ENCODE peak calls at places on chromosome 5, in nine cellular contexts. D is PC-3, T is neural progenitor cell, R is hepatocyte, F is GM23248, V is MM.1S, H is HCT116, L is GM23338, U is SK-N-SH. O is an unnamed sample.

GRCh38 chr5:124665625-124666024 is 80.8 kb downstream of the ZNF608 start:
- DNase-seq in D (no peak), T (no peak), R (no peak), F (peak; percentile 18), V (no peak), H (no peak), L (no peak), U (no peak), O (no peak)

GRCh38 chr5:134133213-134133994 is 18.9 kb downstream of the TCF7 start:
- DNase-seq in D (no peak), T (no peak), R (no peak), F (no peak), V (no peak), H (no peak), L (no peak), U (no peak), O (no peak)

GRCh38 chr5:78985407-78986223 is 505 bp upstream of the ARSB start:
- DNase-seq in D (peak; percentile 48), T (peak; percentile 26), R (peak; percentile 57), F (peak; percentile 75), V (peak; percentile 33), H (no peak), L (peak; percentile 63), U (peak; percentile 43), O (peak; percentile 80)

GRCh38 chr5:148457183-148457620 is 73.4 kb downstream of the FBXO38 start:
- DNase-seq in D (peak; percentile 51), T (peak; percentile 59), R (no peak), F (peak; percentile 21), V (no peak), H (no peak), L (peak; percentile 56), U (peak; percentile 30), O (peak; percentile 57)

GRCh38 chr5:168916266-168916665 is 337.1 kb upstream of the PANK3 start:
- DNase-seq in D (no peak), T (no peak), R (peak; percentile 28), F (peak; percentile 70), V (no peak), H (no peak), L (peak; percentile 60), U (peak; percentile 74), O (no peak)

GRCh38 chr5:5404376-5404775 is 18.1 kb upstream of the ICE1 start:
- DNase-seq in D (no peak), T (no peak), R (no peak), F (no peak), V (no peak), H (no peak), L (no peak), U (no peak), O (no peak)

GRCh38 chr5:136080483-136081180 is 51.8 kb downstream of the TGFBI start:
- DNase-seq in D (no peak), T (peak; percentile 85), R (peak; percentile 88), F (peak; percentile 91), V (peak; percentile 85), H (peak; percentile 63), L (peak; percentile 83), U (no peak), O (no peak)

GRCh38 chr5:98514106-98514665 is 259.3 kb upstream of the RGMB start:
- DNase-seq in D (peak; percentile 30), T (no peak), R (no peak), F (peak; percentile 11), V (no peak), H (no peak), L (no peak), U (no peak), O (no peak)

GRCh38 chr5:103224118-103224893 is 34.3 kb upstream of the MACIR start:
- DNase-seq in D (peak; percentile 92), T (peak; percentile 75), R (peak; percentile 79), F (peak; percentile 84), V (peak; percentile 81), H (peak; percentile 57), L (peak; percentile 87), U (peak; percentile 45), O (peak; percentile 66)

GRCh38 chr5:172412724-172413260 is 41.5 kb downstream of the SH3PXD2B start:
- DNase-seq in D (peak; percentile 73), T (no peak), R (peak; percentile 52), F (peak; percentile 98), V (no peak), H (no peak), L (no peak), U (peak; percentile 61), O (no peak)

GRCh38 chr5:102048940-102049339 is 247.1 kb downstream of the SLCO4C1 start:
- DNase-seq in D (no peak), T (no peak), R (no peak), F (no peak), V (no peak), H (peak; percentile 19), L (no peak), U (peak; percentile 9), O (no peak)

GRCh38 chr5:76273491-76273890 is 129.6 kb upstream of the IQGAP2 start:
- DNase-seq in D (no peak), T (no peak), R (no peak), F (no peak), V (no peak), H (no peak), L (no peak), U (no peak), O (no peak)

DNA sequence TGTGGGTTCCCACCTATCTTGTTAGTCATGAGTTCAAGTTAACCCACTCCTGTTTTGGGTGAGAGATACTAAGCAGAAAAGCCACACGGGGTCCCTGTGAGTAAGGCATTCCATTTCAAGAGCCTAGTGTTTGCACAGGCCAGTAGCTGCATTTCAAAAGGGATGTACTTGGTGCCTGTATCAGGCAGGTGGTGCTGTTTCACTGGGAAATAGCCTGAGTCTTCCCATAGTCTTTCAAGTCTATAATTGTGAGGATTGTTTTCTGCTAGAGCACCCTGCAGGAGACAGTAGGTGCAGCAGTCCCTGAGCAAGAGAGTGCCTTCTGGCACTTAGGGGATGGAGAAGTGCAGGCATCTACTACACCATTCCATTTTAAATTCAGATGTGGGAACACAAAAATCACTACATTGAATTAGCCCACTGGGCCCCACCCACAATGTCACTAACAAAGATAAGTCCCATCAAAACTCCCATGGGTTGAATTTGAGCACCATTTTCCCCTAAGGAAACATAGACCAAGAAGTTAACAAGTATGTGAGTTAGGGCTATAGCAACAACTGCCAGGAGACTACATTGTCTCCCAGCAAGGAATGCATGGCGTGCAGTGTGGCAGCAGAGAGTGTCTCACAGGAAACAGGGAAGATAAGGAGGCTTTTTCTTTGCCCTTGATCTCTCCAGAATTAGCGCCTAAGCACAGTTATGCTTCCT is 263.2 kb downstream of the COX7C start:
- DNase-seq in D (peak; percentile 96), T (peak; percentile 84), R (peak; percentile 74), F (peak; percentile 88), V (peak; percentile 82), H (peak; percentile 81), L (peak; percentile 92), U (peak; percentile 30), O (peak; percentile 70)
- TF ChIP-seq EZH2phosphoT487 in D (no peak), T (no peak), R (no peak), F (no peak), V (no peak), H (no peak), L (no peak), U (no peak), O (no peak)

GRCh38 chr5:88837222-88837621 is 45.8 kb downstream of the MEF2C start:
- DNase-seq in D (no peak), T (peak; percentile 37), R (no peak), F (no peak), V (no peak), H (no peak), L (no peak), U (no peak), O (no peak)
- H3K4me1 ChIP-seq in D (no peaks in the 10 kb centered on the region), T (peaks cover 17% of the 10 kb centered on the region), R (no peaks in the 10 kb centered on the region), F (peaks cover 13% of the 10 kb centered on the region), V (peaks cover 39% of the 10 kb centered on the region), H (no peaks in the 10 kb centered on the region), L (peaks cover 3% of the 10 kb centered on the region), U (no peaks in the 10 kb centered on the region), O (peaks cover 20% of the 10 kb centered on the region)

GRCh38 chr5:83471405-83472212 is at the start of gene VCAN:
- DNase-seq in D (peak; percentile 51), T (peak; percentile 84), R (peak; percentile 84), F (peak; percentile 89), V (no peak), H (peak; percentile 53), L (peak; percentile 84), U (peak; percentile 59), O (no peak)

GRCh38 chr5:83473344-83474169 is 2.0 kb downstream of the VCAN start:
- DNase-seq in D (peak; percentile 91), T (peak; percentile 97), R (peak; percentile 96), F (peak; percentile 97), V (peak; percentile 78), H (peak; percentile 86), L (peak; percentile 98), U (peak; percentile 85), O (no peak)

GRCh38 chr5:83472508-83473343 is 1.2 kb downstream of the VCAN start:
- DNase-seq in D (no peak), T (peak; percentile 70), R (peak; percentile 66), F (peak; percentile 91), V (peak; percentile 48), H (no peak), L (peak; percentile 74), U (peak; percentile 82), O (no peak)

GRCh38 chr5:83470920-83471404 is 582 bp upstream of the VCAN start:
- DNase-seq in D (peak; percentile 3), T (peak; percentile 60), R (peak; percentile 58), F (peak; percentile 35), V (no peak), H (no peak), L (peak; percentile 56), U (peak; percentile 11), O (no peak)

DNA sequence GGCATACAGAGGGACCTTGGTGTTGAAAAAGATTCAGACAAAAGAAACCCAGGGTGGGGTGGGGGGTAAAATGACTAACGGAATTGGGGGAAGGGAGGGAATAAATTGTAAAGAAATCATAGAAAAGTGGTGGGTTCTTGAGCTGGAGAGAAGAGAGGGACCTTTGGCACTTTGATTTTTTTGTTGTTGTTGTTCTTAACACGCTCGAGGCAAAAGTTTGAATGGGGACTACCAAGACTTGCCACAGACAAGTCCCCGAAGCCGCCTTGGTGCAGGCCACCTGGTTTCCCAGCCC is 616 bp downstream of the VCAN start:
- DNase-seq in D (peak; percentile 8), T (no peak), R (no peak), F (no peak), V (no peak), H (no peak), L (no peak), U (peak; percentile 16), O (no peak)
- H2AFZ ChIP-seq in D (peak overlapping the region; percentile 98), T (peak overlapping the region; percentile 47), R (peak overlapping the region; percentile 61), F (peak overlapping the region; percentile 74), V (peak overlapping the region; percentile 90), H (no peak overlapping the region), L (no peak overlapping the region), U (no peak overlapping the region), O (no peak overlapping the region)

DNA sequence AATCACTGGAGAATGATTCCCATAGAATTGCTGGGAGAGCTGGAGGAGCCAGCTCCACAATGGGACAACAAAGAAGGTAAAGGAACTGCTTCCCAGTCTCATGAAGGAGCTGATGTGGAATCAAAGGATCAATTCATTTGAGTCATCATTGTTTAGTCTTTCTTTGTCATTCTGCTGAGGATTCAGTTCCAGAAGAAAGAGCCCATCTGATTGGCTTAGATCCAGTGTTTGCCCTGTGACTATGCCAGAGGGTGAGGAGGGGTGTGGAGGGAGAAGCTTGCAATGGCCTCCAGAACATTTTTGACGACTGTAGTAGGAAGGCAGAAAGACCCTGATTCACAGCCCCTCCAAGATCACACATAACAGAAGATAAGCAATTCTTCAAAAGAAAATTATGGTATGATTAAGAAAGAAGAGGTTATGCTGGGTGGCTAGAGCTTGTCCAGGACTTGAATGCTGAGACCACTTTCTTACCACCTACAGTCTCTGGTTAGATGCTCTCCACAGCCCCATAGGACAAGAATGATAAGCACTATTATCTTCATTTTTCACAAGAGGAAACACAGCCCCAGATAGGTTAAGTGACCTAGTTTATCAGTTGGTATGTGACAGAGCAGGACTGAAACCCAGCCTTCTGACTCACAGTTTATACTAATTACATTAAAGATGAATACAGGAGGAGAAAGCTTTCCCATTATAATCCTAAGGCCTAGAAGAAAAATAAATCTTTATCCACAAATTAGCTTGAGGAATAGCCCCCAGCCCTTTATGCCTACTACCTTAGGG is 363.1 kb downstream of the PRELID2 start:
- DNase-seq in D (peak; percentile 58), T (peak; percentile 72), R (peak; percentile 13), F (peak; percentile 18), V (no peak), H (no peak), L (peak; percentile 13), U (no peak), O (no peak)
- TF ChIP-seq EZH2phosphoT487 in D (no peak), T (no peak), R (no peak), F (no peak), V (no peak), H (no peak), L (no peak), U (no peak), O (no peak)